ENCODE peak calls at places on chromosomes 7 and 10, in four cellular contexts. One of them, this sample, is unnamed.
A peak's percentile ranks its signal among the peaks of the same experiment; 100 is the strongest.

GRCh38 chr10:111756541-111757061 is 427.0 kb downstream of the GPAM start:
- DNase-seq in IMR-90: no peak
- DNase-seq in GM12878: no peak
- DNase-seq in A549: peak; percentile 68
- DNase-seq in this sample: no peak

GRCh38 chr10:76885815-76886214 is 751.8 kb downstream of the KCNMA1 start:
- DNase-seq in A549: no peak
- DNase-seq in IMR-90: no peak
- DNase-seq in GM12878: no peak
- DNase-seq in this sample: no peak

GRCh38 chr10:96276831-96277230 is 5.5 kb upstream of the BLNK start:
- DNase-seq in GM12878: no peak
- DNase-seq in A549: no peak
- DNase-seq in IMR-90: no peak
- DNase-seq in this sample: no peak

GRCh38 chr10:48210391-48210790 is 64.1 kb downstream of the FRMPD2 start:
- DNase-seq in GM12878: no peak
- DNase-seq in A549: no peak
- DNase-seq in IMR-90: no peak
- DNase-seq in this sample: no peak

GRCh38 chr7:67251986-67252558 is 255.4 kb downstream of the TYW1 start:
- DNase-seq in GM12878: no peak
- DNase-seq in IMR-90: no peak
- DNase-seq in A549: no peak
- DNase-seq in this sample: no peak

GRCh38 chr7:117269417-117269816 is 53.4 kb downstream of the WNT2 start:
- DNase-seq in A549: peak; percentile 74
- DNase-seq in IMR-90: peak; percentile 98
- DNase-seq in GM12878: no peak
- DNase-seq in this sample: no peak

GRCh38 chr7:106623846-106624245 is 37.1 kb downstream of the CCDC71L start:
- DNase-seq in GM12878: no peak
- DNase-seq in A549: peak; percentile 38
- DNase-seq in IMR-90: peak; percentile 92
- DNase-seq in this sample: no peak

GRCh38 chr10:124495176-124495575 is 33.6 kb downstream of the LHPP start:
- DNase-seq in GM12878: no peak
- DNase-seq in IMR-90: no peak
- DNase-seq in A549: no peak
- DNase-seq in this sample: no peak

GRCh38 chr7:114085592-114086490 is 167.0 kb upstream of the PPP1R3A start:
- DNase-seq in GM12878: no peak
- DNase-seq in A549: peak; percentile 40
- DNase-seq in IMR-90: peak; percentile 61
- DNase-seq in this sample: no peak

GRCh38 chr7:131972251-131972650 is 415.8 kb upstream of the PODXL start:
- DNase-seq in A549: no peak
- DNase-seq in GM12878: no peak
- DNase-seq in IMR-90: no peak
- DNase-seq in this sample: no peak

GRCh38 chr10:120729508-120729907 is 121.7 kb upstream of the WDR11 start:
- DNase-seq in GM12878: no peak
- DNase-seq in IMR-90: no peak
- DNase-seq in A549: no peak
- DNase-seq in this sample: no peak

GRCh38 chr7:74083928-74084721 is 521 bp downstream of the LIMK1 start:
- DNase-seq in IMR-90: peak; percentile 59
- DNase-seq in A549: peak; percentile 58
- DNase-seq in GM12878: no peak
- DNase-seq in this sample: peak; percentile 93

GRCh38 chr7:23235688-23236280 is 10.8 kb upstream of the GPNMB start:
- DNase-seq in A549: peak; percentile 11
- DNase-seq in IMR-90: peak; percentile 35
- DNase-seq in GM12878: no peak
- DNase-seq in this sample: no peak

GRCh38 chr10:43846187-43846680 is 197.6 kb upstream of the ZNF32 start:
- DNase-seq in IMR-90: peak; percentile 57
- DNase-seq in A549: no peak
- DNase-seq in GM12878: peak; percentile 4
- DNase-seq in this sample: no peak

GRCh38 chr10:93702278-93703001 is at the start of gene FRA10AC1:
- DNase-seq in IMR-90: peak; percentile 92
- DNase-seq in A549: peak; percentile 96
- DNase-seq in GM12878: no peak
- DNase-seq in this sample: peak; percentile 80

GRCh38 chr7:70884446-70884764 is 247.5 kb upstream of the GALNT17 start:
- DNase-seq in GM12878: no peak
- DNase-seq in IMR-90: no peak
- DNase-seq in A549: no peak
- DNase-seq in this sample: no peak

GRCh38 chr10:118911361-118911760 is 118.2 kb upstream of the NANOS1 start:
- DNase-seq in GM12878: no peak
- DNase-seq in A549: peak; percentile 50
- DNase-seq in IMR-90: peak; percentile 28
- DNase-seq in this sample: no peak

GRCh38 chr7:93361853-93362252 is 129.7 kb downstream of the VPS50 start:
- DNase-seq in GM12878: no peak
- DNase-seq in IMR-90: no peak
- DNase-seq in A549: no peak
- DNase-seq in this sample: no peak

GRCh38 chr7:106166651-106167342 is 54.7 kb upstream of the SYPL1 start:
- DNase-seq in IMR-90: peak; percentile 83
- DNase-seq in GM12878: no peak
- DNase-seq in A549: peak; percentile 76
- DNase-seq in this sample: peak; percentile 85

GRCh38 chr7:151699147-151699546 is 177.8 kb downstream of the PRKAG2 start:
- DNase-seq in A549: peak; percentile 72
- DNase-seq in IMR-90: peak; percentile 97
- DNase-seq in GM12878: no peak
- DNase-seq in this sample: peak; percentile 52

GRCh38 chr7:40455485-40455884 is 320.7 kb downstream of the SUGCT start:
- DNase-seq in IMR-90: peak; percentile 38
- DNase-seq in GM12878: no peak
- DNase-seq in A549: no peak
- DNase-seq in this sample: no peak

GRCh38 chr10:71748671-71749191 is 24.6 kb downstream of the VSIR start:
- DNase-seq in IMR-90: no peak
- DNase-seq in GM12878: peak; percentile 58
- DNase-seq in A549: no peak
- DNase-seq in this sample: peak; percentile 43
- TF ChIP-seq ELK1 in IMR-90: no peak
- TF ChIP-seq ELK1 in GM12878: no peak
- TF ChIP-seq ELK1 in A549: no peak
- TF ChIP-seq ELK1 in this sample: no peak

DNA sequence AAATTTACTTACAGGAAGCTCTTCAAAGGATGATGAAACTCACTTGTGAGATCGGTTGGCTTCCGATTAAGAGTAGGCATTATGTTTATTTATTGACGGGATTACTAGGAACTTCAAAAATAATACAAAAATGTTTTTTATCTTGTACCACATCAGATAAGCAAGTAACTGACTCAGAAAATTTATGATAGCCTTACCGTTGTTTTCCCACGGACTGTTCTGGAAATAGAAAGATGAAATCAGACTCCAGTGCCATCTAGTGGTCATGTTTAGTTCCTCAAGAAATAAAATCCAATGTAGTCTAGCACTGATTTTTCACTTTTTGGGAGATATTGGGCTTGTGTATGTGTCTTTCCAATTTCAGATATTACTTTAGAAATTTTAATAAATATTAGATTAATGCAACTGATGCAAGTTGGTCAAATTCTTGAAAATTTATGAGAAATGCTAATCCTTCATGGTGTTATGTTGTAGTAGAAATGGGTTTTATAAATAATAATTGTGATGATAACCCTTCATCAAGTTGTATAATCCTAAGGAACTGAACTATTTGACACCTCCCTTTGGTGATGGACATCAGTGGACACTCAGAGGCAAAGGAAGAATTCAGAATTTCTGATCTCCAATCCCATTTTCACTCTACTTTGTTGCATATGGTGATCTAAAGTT is 168.8 kb downstream of the TMEM26 start:
- DNase-seq in A549: peak; percentile 78
- DNase-seq in IMR-90: peak; percentile 77
- DNase-seq in GM12878: no peak
- DNase-seq in this sample: peak; percentile 69
- TF ChIP-seq ELK1 in A549: no peak
- TF ChIP-seq ELK1 in IMR-90: no peak
- TF ChIP-seq ELK1 in GM12878: no peak
- TF ChIP-seq ELK1 in this sample: no peak

GRCh38 chr10:15321431-15322321 is 49.4 kb downstream of the FAM171A1 start:
- DNase-seq in A549: no peak
- DNase-seq in IMR-90: peak; percentile 48
- DNase-seq in GM12878: no peak
- DNase-seq in this sample: no peak
- TF ChIP-seq ELK1 in A549: no peak
- TF ChIP-seq ELK1 in IMR-90: no peak
- TF ChIP-seq ELK1 in GM12878: no peak
- TF ChIP-seq ELK1 in this sample: no peak

GRCh38 chr7:21086688-21087087 is 300.0 kb upstream of the SP8 start:
- DNase-seq in IMR-90: no peak
- DNase-seq in GM12878: no peak
- DNase-seq in A549: no peak
- DNase-seq in this sample: no peak

GRCh38 chr7:21089653-21090052 is 303.0 kb upstream of the SP8 start:
- DNase-seq in A549: no peak
- DNase-seq in GM12878: no peak
- DNase-seq in IMR-90: no peak
- DNase-seq in this sample: no peak

GRCh38 chr7:21084286-21084685 is 297.6 kb upstream of the SP8 start:
- DNase-seq in IMR-90: no peak
- DNase-seq in A549: no peak
- DNase-seq in GM12878: no peak
- DNase-seq in this sample: no peak
- TF ChIP-seq ELK1 in IMR-90: no peak
- TF ChIP-seq ELK1 in A549: no peak
- TF ChIP-seq ELK1 in GM12878: no peak
- TF ChIP-seq ELK1 in this sample: no peak

DNA sequence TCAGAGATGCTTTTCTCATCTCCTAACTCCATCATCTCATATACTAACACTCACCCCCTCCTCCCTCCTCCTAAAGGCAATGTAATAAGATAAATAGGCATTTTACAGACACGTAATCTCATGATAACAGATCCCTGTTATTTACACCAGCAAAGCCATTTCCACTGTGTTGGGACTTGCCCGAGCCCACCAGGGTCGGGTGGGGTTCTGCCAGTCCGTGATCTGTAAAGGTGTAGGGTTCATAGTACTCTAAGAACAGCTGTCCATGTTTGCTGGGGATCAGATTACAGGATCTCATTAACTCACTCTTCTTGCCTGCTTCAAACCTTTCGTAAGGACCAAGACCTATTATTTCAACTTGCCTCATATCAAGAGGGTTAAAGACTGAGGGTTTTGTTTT is 172.4 kb downstream of the FZD1 start:
- DNase-seq in A549: no peak
- DNase-seq in IMR-90: no peak
- DNase-seq in GM12878: no peak
- DNase-seq in this sample: no peak
- TF ChIP-seq ELK1 in A549: no peak
- TF ChIP-seq ELK1 in IMR-90: no peak
- TF ChIP-seq ELK1 in GM12878: no peak
- TF ChIP-seq ELK1 in this sample: no peak

This sample was measured in K562.